ENCODE peak calls at places on chromosome 19, in nine cellular contexts. F is suprapubic skin; Z is GM12892; K is stimulated activated CD4-positive, alpha-beta T cell treated with anti-CD3 and anti-CD28 coated beads, Interleukin-2, amount 100 ng/mL, for 48 hours; S is endothelial cell; M is osteocyte; V is A172; U is amygdala; H is stromal cell of bone marrow. P is an unnamed sample.

GRCh38 chr19:4717191-4717965 is 6.3 kb downstream of the DPP9 start:
- DNase-seq in K (no peak), V (peak; percentile 91), Z (no peak), M (peak; percentile 90), H (no peak), S (no peak), F (no peak), U (no peak), P (no peak)

GRCh38 chr19:1836458-1837221 is 11.6 kb downstream of the REXO1 start:
- DNase-seq in S (no peak), V (no peak), Z (no peak), F (no peak), H (no peak), M (no peak), K (no peak), U (no peak), P (no peak)

GRCh38 chr19:43809762-43810696 is 7.8 kb upstream of the LYPD5 start:
- DNase-seq in M (no peak), V (peak; percentile 54), U (no peak), S (no peak), Z (no peak), H (peak; percentile 37), K (no peak), F (no peak), P (peak; percentile 42)

GRCh38 chr19:18896421-18896841 is 473 bp upstream of the CERS1 start:
- DNase-seq in K (no peak), F (no peak), M (peak; percentile 83), Z (no peak), U (peak; percentile 50), S (no peak), V (no peak), H (no peak), P (peak; percentile 49)

GRCh38 chr19:55080121-55080914 is 4.6 kb downstream of the EPS8L1 start:
- DNase-seq in Z (no peak), F (peak; percentile 80), S (no peak), K (peak; percentile 73), M (peak; percentile 89), U (no peak), H (no peak), V (no peak), P (peak; percentile 91)

GRCh38 chr19:57314146-57314545 is 6.1 kb upstream of the ZNF543 start:
- DNase-seq in F (no peak), V (no peak), U (no peak), M (no peak), Z (no peak), S (no peak), K (no peak), H (no peak), P (no peak)

GRCh38 chr19:38389101-38389925 is 816 bp downstream of the SPRED3 start:
- DNase-seq in Z (no peak), V (peak; percentile 79), F (no peak), M (no peak), H (peak; percentile 85), U (no peak), K (no peak), S (peak; percentile 15), P (peak; percentile 89)

GRCh38 chr19:14160017-14160703 is 23.8 kb upstream of the ASF1B start:
- DNase-seq in V (no peak), M (no peak), H (no peak), K (no peak), S (no peak), Z (peak; percentile 24), F (no peak), U (no peak), P (no peak)

GRCh38 chr19:12791345-12792047 is at the start of gene JUNB:
- DNase-seq in S (peak; percentile 94), U (peak; percentile 94), H (peak; percentile 95), M (peak; percentile 99), V (peak; percentile 90), F (peak; percentile 98), Z (peak; percentile 82), K (peak; percentile 97), P (peak; percentile 95)

GRCh38 chr19:5103061-5103701 is 134.3 kb downstream of the KDM4B start:
- DNase-seq in V (no peak), K (no peak), U (peak; percentile 34), Z (no peak), M (no peak), H (peak; percentile 13), S (no peak), F (no peak), P (peak; percentile 70)

GRCh38 chr19:18465964-18466339 is 28.0 kb upstream of the ISYNA1 start:
- DNase-seq in K (no peak), M (no peak), F (no peak), V (no peak), H (no peak), Z (no peak), U (no peak), S (no peak), P (no peak)

GRCh38 chr19:34241513-34242337 is 12.6 kb upstream of the GARRE1 start:
- DNase-seq in F (peak; percentile 57), S (peak; percentile 72), Z (no peak), H (no peak), K (no peak), V (no peak), U (no peak), M (no peak), P (no peak)

GRCh38 chr19:16066611-16067104 is 9.6 kb upstream of the TPM4 start:
- DNase-seq in V (peak; percentile 96), Z (peak; percentile 44), M (no peak), K (peak; percentile 47), S (no peak), U (no peak), F (peak; percentile 66), H (no peak), P (peak; percentile 68)

GRCh38 chr19:42328854-42329253 is 3.4 kb downstream of the MEGF8 start:
- DNase-seq in S (no peak), F (no peak), M (no peak), K (no peak), U (no peak), V (no peak), Z (no peak), H (no peak), P (no peak)

GRCh38 chr19:2243274-2244121 is 5.6 kb upstream of the AMH start:
- DNase-seq in Z (no peak), U (no peak), K (no peak), V (no peak), M (no peak), F (no peak), H (no peak), S (no peak), P (no peak)

GRCh38 chr19:57701625-57702024 is 7.4 kb downstream of the ZNF154 start:
- DNase-seq in V (no peak), K (no peak), H (no peak), F (no peak), S (no peak), M (no peak), Z (no peak), U (no peak), P (no peak)

GRCh38 chr19:32658075-32658474 is 16.9 kb downstream of the ANKRD27 start:
- DNase-seq in K (no peak), Z (no peak), F (no peak), S (no peak), V (no peak), U (no peak), H (no peak), M (no peak), P (no peak)

GRCh38 chr19:46863818-46864629 is 3.2 kb downstream of the ARHGAP35 start:
- DNase-seq in V (peak; percentile 55), H (no peak), F (peak; percentile 52), M (no peak), U (no peak), Z (no peak), K (no peak), S (no peak), P (peak; percentile 55)

GRCh38 chr19:7426986-7427385 is 61.8 kb downstream of the PEX11G start:
- DNase-seq in M (no peak), V (no peak), S (no peak), U (no peak), Z (no peak), K (peak; percentile 7), F (no peak), H (no peak), P (no peak)

GRCh38 chr19:10269333-10270179 is 1.4 kb upstream of the ICAM1 start:
- DNase-seq in K (peak; percentile 91), U (peak; percentile 43), S (peak; percentile 95), V (peak; percentile 48), Z (no peak), M (peak; percentile 96), F (peak; percentile 93), H (peak; percentile 39), P (peak; percentile 85)

GRCh38 chr19:46303345-46303701 is 6.5 kb downstream of the HIF3A start:
- DNase-seq in U (no peak), K (no peak), M (no peak), F (no peak), S (no peak), V (no peak), H (no peak), Z (no peak), P (no peak)

GRCh38 chr19:41398042-41398403 is 405 bp downstream of the BCKDHA start:
- DNase-seq in K (no peak), M (no peak), S (no peak), H (no peak), F (no peak), U (no peak), Z (no peak), V (no peak), P (no peak)

GRCh38 chr19:18895038-18895827 is 725 bp downstream of the CERS1 start:
- DNase-seq in V (no peak), H (no peak), Z (no peak), U (peak; percentile 95), F (no peak), M (peak; percentile 86), S (peak; percentile 77), K (no peak), P (peak; percentile 79)

GRCh38 chr19:35142531-35143230 is 374 bp upstream of the FXYD7 start:
- DNase-seq in S (peak; percentile 72), F (no peak), M (no peak), U (peak; percentile 53), Z (peak; percentile 61), H (no peak), V (no peak), K (peak; percentile 66), P (peak; percentile 68)

GRCh38 chr19:45691516-45692186 is at the start of gene SNRPD2:
- DNase-seq in V (peak; percentile 83), M (peak; percentile 98), H (peak; percentile 90), K (peak; percentile 92), U (peak; percentile 98), S (peak; percentile 93), Z (peak; percentile 81), F (peak; percentile 96), P (peak; percentile 95)

GRCh38 chr19:49689133-49690072 is at the start of gene ADM5:
- DNase-seq in Z (peak; percentile 49), K (no peak), F (no peak), M (no peak), H (no peak), V (no peak), U (peak; percentile 34), S (no peak), P (peak; percentile 46)

GRCh38 chr19:5536337-5536894 is 31.3 kb downstream of the TINCR start:
- DNase-seq in Z (no peak), S (peak; percentile 68), K (no peak), H (peak; percentile 6), F (no peak), M (peak; percentile 91), U (peak; percentile 30), V (peak; percentile 63), P (peak; percentile 72)

GRCh38 chr19:1396019-1396767 is 5.1 kb downstream of the GAMT start:
- DNase-seq in F (no peak), V (no peak), U (no peak), S (no peak), M (no peak), K (no peak), Z (no peak), H (no peak), P (no peak)

GRCh38 chr19:9668544-9668943 is 6.4 kb downstream of the ZNF562 start:
- DNase-seq in M (no peak), S (no peak), K (no peak), U (no peak), V (no peak), F (no peak), Z (no peak), H (no peak), P (no peak)

GRCh38 chr19:55857974-55858373 is 21.6 kb downstream of the NLRP4 start:
- DNase-seq in F (no peak), U (no peak), K (no peak), Z (no peak), H (no peak), V (no peak), M (peak; percentile 69), S (no peak), P (no peak)

GRCh38 chr19:38265213-38265861 is 964 bp downstream of the SPINT2 start:
- DNase-seq in U (no peak), K (no peak), M (no peak), S (no peak), F (no peak), V (no peak), Z (no peak), H (no peak), P (no peak)

P was measured in AG08396.